ENCODE peak calls at places on chromosomes 12 and 14, in nine cellular contexts. G, L, M, H, X, P, F, Q and R are unnamed samples.

GRCh38 chr12:81888961-81889360 is 129.8 kb upstream of the PPFIA2 start:
- DNase-seq in H (no peak), M (no peak), G (no peak), X (no peak), Q (no peak), F (no peak), P (no peak), L (no peak), R (no peak)

GRCh38 chr14:58362798-58363412 is 32.8 kb upstream of the TOMM20L start:
- DNase-seq in Q (peak; percentile 8), G (peak; percentile 45), H (peak; percentile 13), M (no peak), L (no peak), X (no peak), F (peak; percentile 5), P (no peak), R (no peak)

GRCh38 chr12:31029916-31030562 is 43.6 kb upstream of the DDX11 start:
- DNase-seq in H (no peak), F (no peak), L (no peak), G (no peak), Q (peak; percentile 64), X (peak; percentile 19), P (no peak), M (no peak), R (no peak)

GRCh38 chr14:73764881-73765280 is 50.7 kb upstream of the PNMA1 start:
- DNase-seq in M (no peak), X (peak; percentile 73), Q (no peak), G (peak; percentile 44), F (no peak), L (peak; percentile 66), H (peak; percentile 72), P (no peak), R (no peak)

GRCh38 chr12:46385439-46385838 is 12.9 kb upstream of the SLC38A2 start:
- DNase-seq in P (no peak), F (no peak), L (no peak), Q (no peak), H (no peak), X (no peak), M (no peak), G (no peak), R (no peak)

GRCh38 chr14:31457665-31458659 is 656 bp upstream of the DTD2 start:
- DNase-seq in P (no peak), X (no peak), H (no peak), L (no peak), Q (no peak), G (no peak), M (no peak), F (no peak), R (no peak)

GRCh38 chr14:80638620-80639215 is 302.8 kb downstream of the CEP128 start:
- DNase-seq in M (peak; percentile 13), P (peak; percentile 63), X (no peak), L (no peak), Q (no peak), H (no peak), F (no peak), G (peak; percentile 90), R (peak; percentile 95)

GRCh38 chr12:121331268-121331667 is 20.9 kb downstream of the ANAPC5 start:
- DNase-seq in L (peak; percentile 36), Q (no peak), G (no peak), M (peak; percentile 8), F (no peak), X (no peak), H (no peak), P (no peak), R (no peak)

GRCh38 chr12:89882051-89882450 is 173.4 kb upstream of the ATP2B1 start:
- DNase-seq in H (no peak), L (no peak), Q (no peak), X (no peak), M (peak; percentile 17), G (peak; percentile 27), P (no peak), F (no peak), R (no peak)

GRCh38 chr12:80517655-80518054 is 73.6 kb downstream of the PTPRQ start:
- DNase-seq in H (no peak), M (no peak), L (no peak), F (no peak), Q (no peak), X (no peak), P (no peak), G (no peak), R (no peak)

GRCh38 chr14:105139212-105139825 is 29.3 kb downstream of the JAG2 start:
- DNase-seq in L (no peak), P (no peak), M (no peak), X (no peak), F (no peak), H (no peak), Q (no peak), G (no peak), R (no peak)

GRCh38 chr12:21819236-21819635 is 44.7 kb upstream of the KCNJ8 start:
- DNase-seq in H (no peak), F (no peak), Q (no peak), L (no peak), P (peak; percentile 8), X (no peak), G (peak; percentile 70), M (peak; percentile 11), R (peak; percentile 27)

GRCh38 chr14:91897121-91897701 is 29.9 kb upstream of the TC2N start:
- DNase-seq in F (no peak), P (peak; percentile 85), H (no peak), X (no peak), Q (no peak), L (no peak), M (peak; percentile 56), G (peak; percentile 68), R (no peak)

GRCh38 chr12:104420868-104421267 is 35.9 kb upstream of the CHST11 start:
- DNase-seq in M (no peak), G (no peak), P (no peak), X (no peak), F (no peak), Q (no peak), H (no peak), L (no peak), R (no peak)

GRCh38 chr12:9784326-9784725 is 23.6 kb upstream of the CD69 start:
- DNase-seq in Q (no peak), F (no peak), P (no peak), L (no peak), G (no peak), X (no peak), H (no peak), M (no peak), R (no peak)